ENCODE peak calls at places on chromosomes 5 and 9, in nine cellular contexts. L is psoas muscle; Z is left cardiac atrium; J is HCT116; K is heart left ventricle; M is lower lobe of right lung; A is T-helper 17 cell; R is stimulated activated naive B cell treated with anti-CD40 and anti-IgM and Interleukin-4, amounts not matched to agents 10 μg/mL and 1 μg/mL and 100 μg/mL, for 72 hours; E is foreskin keratinocyte. G is an unnamed sample.

GRCh38 chr5:81924467-81924866 is 47.4 kb upstream of the ATG10 start:
- ATAC-seq in J (no peak), A (no peak), R (no peak), K (no peak), Z (peak), E (no peak), L (no peak), M (no peak), G (no peak)

GRCh38 chr5:55377810-55378209 is 70.0 kb downstream of the MTREX start:
- ATAC-seq in R (no peak), J (no peak), K (no peak), M (no peak), L (no peak), E (peak), Z (no peak), A (no peak), G (no peak)

GRCh38 chr9:5265939-5266338 is 34.7 kb downstream of the INSL4 start:
- ATAC-seq in L (no peak), K (no peak), Z (no peak), R (no peak), E (no peak), M (no peak), A (no peak), J (peak), G (no peak)

GRCh38 chr9:38017149-38017884 is 51.7 kb downstream of the SHB start:
- ATAC-seq in A (no peak), R (no peak), L (peak), M (peak), E (peak), K (peak), J (no peak), Z (peak), G (peak)

GRCh38 chr5:118290204-118290603 is 698.1 kb downstream of the DTWD2 start:
- ATAC-seq in A (no peak), E (no peak), Z (no peak), J (no peak), R (no peak), M (no peak), K (no peak), L (no peak), G (no peak)

GRCh38 chr9:131273791-131274673 is 2.3 kb downstream of the FAM78A start:
- ATAC-seq in R (no peak), Z (peak), L (no peak), K (no peak), J (no peak), E (no peak), M (peak), A (no peak), G (no peak)

GRCh38 chr5:57884346-57885102 is 401.9 kb upstream of the ACTBL2 start:
- ATAC-seq in M (no peak), J (no peak), E (no peak), K (no peak), A (no peak), L (no peak), Z (no peak), R (no peak), G (no peak)

GRCh38 chr9:13088734-13089427 is 190.6 kb downstream of the MPDZ start:
- ATAC-seq in A (no peak), L (peak), E (peak), J (peak), Z (peak), K (no peak), R (no peak), M (peak), G (peak)

GRCh38 chr9:4713849-4714248 is 27.2 kb downstream of the AK3 start:
- ATAC-seq in K (no peak), Z (peak), A (no peak), M (peak), J (no peak), R (no peak), L (peak), E (peak), G (no peak)

GRCh38 chr5:34543687-34544086 is 112.4 kb upstream of the RAI14 start:
- ATAC-seq in L (no peak), J (no peak), M (no peak), K (no peak), E (no peak), A (no peak), Z (no peak), R (no peak), G (no peak)

GRCh38 chr9:127580371-127580770 is 31.7 kb upstream of the STXBP1 start:
- ATAC-seq in M (no peak), J (no peak), L (no peak), K (no peak), A (no peak), R (no peak), E (no peak), Z (no peak), G (no peak)

GRCh38 chr5:74243634-74244033 is 396.9 kb downstream of the ENC1 start:
- ATAC-seq in E (no peak), R (no peak), L (no peak), K (no peak), J (no peak), A (no peak), M (no peak), Z (no peak), G (peak)

GRCh38 chr9:71839665-71840064 is 71.3 kb downstream of the ABHD17B start:
- ATAC-seq in J (no peak), E (no peak), R (no peak), Z (no peak), M (no peak), A (no peak), K (no peak), L (no peak), G (no peak)

GRCh38 chr5:65769539-65769938 is 47.5 kb downstream of the NLN start:
- ATAC-seq in Z (peak), L (peak), K (no peak), R (no peak), J (peak), A (no peak), E (peak), M (no peak), G (peak)

GRCh38 chr5:61472172-61472958 is 140.3 kb downstream of the ZSWIM6 start:
- ATAC-seq in M (no peak), A (no peak), E (no peak), Z (no peak), L (no peak), J (no peak), K (no peak), R (no peak), G (no peak)

GRCh38 chr5:112238473-112238872 is 180.6 kb downstream of the EPB41L4A start:
- ATAC-seq in Z (no peak), A (no peak), J (no peak), M (no peak), L (no peak), E (no peak), K (no peak), R (peak), G (no peak)

GRCh38 chr9:102398205-102398604 is 596.9 kb upstream of the CYLC2 start:
- ATAC-seq in Z (no peak), M (no peak), L (no peak), E (no peak), K (no peak), A (no peak), R (no peak), J (no peak), G (no peak)

GRCh38 chr9:38153910-38154291 is 84.9 kb upstream of the SHB start:
- ATAC-seq in L (no peak), K (no peak), Z (no peak), A (no peak), R (no peak), M (no peak), J (no peak), E (no peak), G (no peak)

GRCh38 chr5:138459311-138459710 is 6.0 kb upstream of the EGR1 start:
- ATAC-seq in E (no peak), M (no peak), J (no peak), K (no peak), R (peak), L (no peak), Z (no peak), A (peak), G (no peak)

GRCh38 chr5:59098743-59099142 is 515.9 kb downstream of the RAB3C start:
- ATAC-seq in L (no peak), A (peak), Z (no peak), K (no peak), R (no peak), J (no peak), E (no peak), M (no peak), G (no peak)